ENCODE peak calls at places on chromosomes 11 and 22, in six cellular contexts. S is spleen, P is right cardiac atrium, V is choroid plexus epithelial cell, W is PC-3, J is astrocyte of the cerebellum. Q is an unnamed sample.

GRCh38 chr11:70675697-70676374 is 277.5 kb downstream of the CTTN start:
- DNase-seq in S (no peak), P (no peak), J (no peak), V (no peak), W (peak; percentile 41), Q (no peak)

GRCh38 chr11:88102595-88102929 is 72.7 kb downstream of the RAB38 start:
- DNase-seq in S (no peak), P (no peak), J (no peak), V (peak; percentile 9), W (no peak), Q (peak; percentile 57)

GRCh38 chr11:119483881-119484371 is 61.0 kb upstream of the THY1 start:
- DNase-seq in P (no peak), W (no peak), V (no peak), S (no peak), J (no peak), Q (no peak)

GRCh38 chr11:12686246-12687060 is 12.2 kb downstream of the TEAD1 start:
- DNase-seq in W (peak; percentile 39), J (no peak), V (no peak), P (no peak), S (no peak), Q (no peak)

GRCh38 chr11:12698049-12698448 is 23.8 kb downstream of the TEAD1 start:
- DNase-seq in V (no peak), W (no peak), P (no peak), J (no peak), S (no peak), Q (no peak)

GRCh38 chr22:46578824-46579561 is 41.2 kb upstream of the GRAMD4 start:
- DNase-seq in S (peak; percentile 72), W (no peak), J (peak; percentile 43), V (peak; percentile 69), P (peak; percentile 71), Q (no peak)

GRCh38 chr11:57491371-57492061 is 24.0 kb downstream of the SLC43A1 start:
- DNase-seq in W (no peak), S (peak; percentile 78), J (no peak), V (peak; percentile 41), P (no peak), Q (no peak)

GRCh38 chr11:92941676-92942571 is 27.5 kb upstream of the MTNR1B start:
- DNase-seq in J (peak; percentile 20), V (peak; percentile 74), P (no peak), S (no peak), W (peak; percentile 52), Q (no peak)

GRCh38 chr22:38953091-38953490 is 4.3 kb upstream of the APOBEC3A start:
- DNase-seq in P (no peak), S (no peak), J (no peak), W (no peak), V (no peak), Q (no peak)

GRCh38 chr11:70270877-70271634 is 566 bp downstream of the PPFIA1 start:
- DNase-seq in V (peak; percentile 58), W (peak; percentile 47), P (peak; percentile 37), S (peak; percentile 93), J (peak; percentile 20), Q (peak; percentile 39)

GRCh38 chr22:42065408-42066132 is 5.0 kb downstream of the NAGA start:
- DNase-seq in P (no peak), J (no peak), V (no peak), W (no peak), S (peak; percentile 53), Q (no peak)

GRCh38 chr11:115208808-115209259 is 295.4 kb downstream of the CADM1 start:
- DNase-seq in J (no peak), W (no peak), V (no peak), P (no peak), S (no peak), Q (no peak)

GRCh38 chr22:38973289-38974169 is 8.6 kb upstream of the APOBEC3B start:
- DNase-seq in V (no peak), S (peak; percentile 74), W (peak; percentile 55), P (no peak), J (no peak), Q (no peak)

GRCh38 chr22:49042066-49042465 is 785.6 kb downstream of the BRD1 start:
- DNase-seq in W (no peak), P (no peak), S (no peak), V (no peak), J (no peak), Q (no peak)

DNA sequence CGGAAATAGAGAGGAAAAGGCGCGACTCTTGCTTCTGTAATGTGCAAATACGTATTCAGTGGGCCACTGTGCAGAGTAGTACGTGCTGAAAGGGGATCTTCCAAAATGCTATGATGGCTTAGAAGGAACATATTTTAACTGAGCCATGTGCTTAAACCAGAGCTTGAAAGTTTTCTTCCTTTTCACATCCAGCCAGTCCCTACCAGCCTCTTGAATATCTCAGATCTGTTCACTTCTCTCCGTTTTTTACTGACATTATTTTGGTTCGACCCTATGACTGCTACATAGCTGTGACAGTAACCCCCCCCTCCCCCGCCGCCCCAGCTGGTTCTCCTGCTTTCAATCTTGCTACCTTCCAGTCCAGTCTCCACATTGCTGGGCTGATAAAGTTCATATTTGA is 550 bp downstream of the DDIAS start:
- DNase-seq in J (no peak), W (no peak), P (no peak), S (no peak), V (no peak), Q (no peak)
- H3K4me3 ChIP-seq in J (peak overlapping the region; percentile 85), W (peak overlapping the region; percentile 83), P (no peak overlapping the region), S (no peak overlapping the region), V (peak overlapping the region; percentile 82), Q (peak overlapping the region; percentile 84)

GRCh38 chr11:1219836-1220810 is 2.7 kb upstream of the MUC5B start:
- DNase-seq in P (peak; percentile 14), J (no peak), W (peak; percentile 55), V (peak; percentile 5), S (peak; percentile 76), Q (no peak)
- H3K4me3 ChIP-seq in P (no peak overlapping the region), J (no peak overlapping the region), W (no peak overlapping the region), V (no peak overlapping the region), S (no peak overlapping the region), Q (no peak overlapping the region)

GRCh38 chr11:1600626-1601025 is 2.5 kb upstream of the KRTAP5-2 start:
- DNase-seq in W (no peak), J (no peak), V (no peak), S (no peak), P (no peak), Q (no peak)

GRCh38 chr11:1597981-1598380 is at the start of gene KRTAP5-2:
- DNase-seq in V (no peak), J (no peak), W (no peak), S (peak; percentile 48), P (no peak), Q (no peak)

GRCh38 chr11:1603629-1604028 is 4.6 kb downstream of the KRTAP5-3 start:
- DNase-seq in W (no peak), S (no peak), P (no peak), J (no peak), V (no peak), Q (no peak)

GRCh38 chr11:1597331-1597741 is 758 bp downstream of the KRTAP5-2 start:
- DNase-seq in W (peak; percentile 6), J (no peak), P (no peak), V (no peak), S (peak; percentile 49), Q (no peak)

GRCh38 chr11:1598816-1599215 is 722 bp upstream of the KRTAP5-2 start:
- DNase-seq in P (no peak), S (peak; percentile 25), V (peak; percentile 17), W (no peak), J (no peak), Q (no peak)
- H3K4me3 ChIP-seq in P (no peak overlapping the region), S (no peak overlapping the region), V (no peak overlapping the region), W (no peak overlapping the region), J (no peak overlapping the region), Q (no peak overlapping the region)

GRCh38 chr11:45264839-45265515 is 21.2 kb downstream of the SYT13 start:
- DNase-seq in J (peak; percentile 29), V (peak; percentile 67), P (no peak), W (peak; percentile 82), S (no peak), Q (peak; percentile 64)
- H3K4me3 ChIP-seq in J (no peak overlapping the region), V (no peak overlapping the region), P (no peak overlapping the region), W (no peak overlapping the region), S (no peak overlapping the region), Q (no peak overlapping the region)